ENCODE peak calls at places on chromosomes 3 and 15, in four cellular contexts. I is astrocyte of the cerebellum, P is fibroblast of mammary gland, V is lung. D is an unnamed sample.

GRCh38 chr15:72992733-72993321 is 59.4 kb upstream of the NEO1 start:
- DNase-seq in I (no peak), P (peak; percentile 45), V (no peak), D (no peak)

GRCh38 chr15:101078669-101079323 is 159.6 kb downstream of the LRRK1 start:
- DNase-seq in I (no peak), P (no peak), V (no peak), D (no peak)

GRCh38 chr3:122084795-122085194 is 29.6 kb downstream of the CD86 start:
- DNase-seq in I (no peak), P (no peak), V (no peak), D (no peak)

GRCh38 chr3:110526732-110527727 is 544.6 kb upstream of the NECTIN3 start:
- DNase-seq in I (peak; percentile 93), P (peak; percentile 94), V (no peak), D (no peak)

GRCh38 chr3:10192953-10193691 is 28.4 kb downstream of the IRAK2 start:
- DNase-seq in I (peak; percentile 78), P (peak; percentile 95), V (no peak), D (peak; percentile 77)

GRCh38 chr3:58164199-58164879 is 46.4 kb downstream of the DNASE1L3 start:
- DNase-seq in I (peak; percentile 59), P (no peak), V (peak; percentile 75), D (peak; percentile 98)

GRCh38 chr15:29939404-29939803 is 117.1 kb upstream of the TJP1 start:
- DNase-seq in I (no peak), P (peak; percentile 60), V (no peak), D (no peak)

GRCh38 chr3:188534633-188535032 is 380.7 kb downstream of the LPP start:
- DNase-seq in I (no peak), P (no peak), V (no peak), D (no peak)

GRCh38 chr3:13007251-13007941 is 65.8 kb downstream of the IQSEC1 start:
- DNase-seq in I (no peak), P (no peak), V (no peak), D (no peak)

GRCh38 chr3:36693670-36694069 is 70.7 kb downstream of the DCLK3 start:
- DNase-seq in I (no peak), P (no peak), V (no peak), D (no peak)

GRCh38 chr3:43178891-43179366 is 73.0 kb upstream of the POMGNT2 start:
- DNase-seq in I (no peak), P (peak; percentile 89), V (no peak), D (no peak)

GRCh38 chr15:68646156-68646555 is 67.4 kb downstream of the CORO2B start:
- DNase-seq in I (no peak), P (no peak), V (no peak), D (no peak)

GRCh38 chr3:107988464-107989156 is 102.2 kb downstream of the CD47 start:
- DNase-seq in I (no peak), P (peak; percentile 72), V (peak; percentile 81), D (peak; percentile 95)

GRCh38 chr3:2156244-2156847 is 57.7 kb downstream of the CNTN4 start:
- DNase-seq in I (no peak), P (peak; percentile 2), V (no peak), D (peak; percentile 19)

GRCh38 chr15:80464952-80465645 is 60.9 kb downstream of the ARNT2 start:
- DNase-seq in I (no peak), P (no peak), V (no peak), D (no peak)

GRCh38 chr3:55484741-55485207 is 2.3 kb downstream of the WNT5A start:
- DNase-seq in I (no peak), P (no peak), V (no peak), D (no peak)

GRCh38 chr15:60179786-60180391 is 175.8 kb downstream of the FOXB1 start:
- DNase-seq in I (peak; percentile 40), P (peak; percentile 68), V (no peak), D (peak; percentile 32)

GRCh38 chr3:170815340-170815739 is 54.7 kb downstream of the RPL22L1 start:
- DNase-seq in I (no peak), P (no peak), V (peak; percentile 33), D (peak; percentile 59)

GRCh38 chr3:197151562-197151961 is 121.9 kb upstream of the MELTF start:
- DNase-seq in I (peak; percentile 49), P (peak; percentile 87), V (peak; percentile 52), D (peak; percentile 53)

GRCh38 chr3:159852821-159853505 is 135.7 kb upstream of the IL12A start:
- DNase-seq in I (no peak), P (peak; percentile 46), V (peak; percentile 68), D (peak; percentile 23)

GRCh38 chr3:109897734-109898133 is 560.4 kb upstream of the DPPA4 start:
- DNase-seq in I (no peak), P (no peak), V (no peak), D (no peak)

GRCh38 chr3:71942432-71942831 is 157.5 kb upstream of the PROK2 start:
- DNase-seq in I (no peak), P (no peak), V (no peak), D (no peak)

GRCh38 chr15:80275946-80276345 is 23.9 kb upstream of the CTXND1 start:
- DNase-seq in I (peak; percentile 4), P (peak; percentile 70), V (no peak), D (no peak)

GRCh38 chr15:85789496-85789875 is 5.2 kb downstream of the KLHL25 start:
- DNase-seq in I (no peak), P (no peak), V (no peak), D (no peak)

GRCh38 chr15:84797212-84797611 is 19.9 kb upstream of the ALPK3 start:
- DNase-seq in I (peak; percentile 38), P (peak; percentile 67), V (no peak), D (no peak)

D was measured in thyroid gland.